ENCODE peak calls at places on chromosomes 12 and 14, in seven cellular contexts. D is CD4-positive, CD25-positive, alpha-beta regulatory T cell; R is NCI-H2081; G is kidney; P is GM12865; Y is ACHN; U is stomach. S is an unnamed sample.

GRCh38 chr12:20489645-20490044 is 121.3 kb downstream of the PDE3A start:
- DNase-seq in D (no peak), R (no peak), G (no peak), P (no peak), Y (no peak), U (no peak), S (no peak)

GRCh38 chr12:20268771-20269170 is 99.6 kb upstream of the PDE3A start:
- DNase-seq in D (no peak), R (no peak), G (no peak), P (no peak), Y (no peak), U (no peak), S (no peak)

GRCh38 chr12:124737040-124737419 is 126.6 kb downstream of the SCARB1 start:
- DNase-seq in D (no peak), R (no peak), G (no peak), P (no peak), Y (no peak), U (no peak), S (peak)

GRCh38 chr12:123267991-123268843 is 3.4 kb downstream of the CDK2AP1 start:
- DNase-seq in D (no peak), R (peak), G (peak), P (no peak), Y (no peak), U (no peak), S (peak)

GRCh38 chr12:57381693-57382220 is 49.1 kb downstream of the R3HDM2 start:
- DNase-seq in D (no peak), R (no peak), G (no peak), P (no peak), Y (peak), U (no peak), S (no peak)

GRCh38 chr12:119446459-119446858 is 111.9 kb downstream of the CCDC60 start:
- DNase-seq in D (no peak), R (no peak), G (no peak), P (no peak), Y (peak), U (no peak), S (no peak)

GRCh38 chr12:26789731-26790644 is 43.0 kb downstream of the ITPR2 start:
- DNase-seq in D (no peak), R (no peak), G (no peak), P (no peak), Y (peak), U (no peak), S (no peak)

GRCh38 chr14:40983604-40984003 is 623.1 kb upstream of the LRFN5 start:
- DNase-seq in D (no peak), R (peak), G (no peak), P (no peak), Y (no peak), U (no peak), S (no peak)

GRCh38 chr14:51545396-51545795 is 106.3 kb upstream of the FRMD6 start:
- DNase-seq in D (no peak), R (no peak), G (no peak), P (no peak), Y (no peak), U (no peak), S (no peak)

GRCh38 chr14:34781242-34781641 is 66.8 kb upstream of the CFL2 start:
- DNase-seq in D (no peak), R (no peak), G (no peak), P (peak), Y (no peak), U (no peak), S (no peak)

GRCh38 chr12:124150176-124150575 is 144.7 kb upstream of the RFLNA start:
- DNase-seq in D (no peak), R (no peak), G (no peak), P (no peak), Y (no peak), U (no peak), S (no peak)

GRCh38 chr14:70962935-70963334 is 55.7 kb downstream of the PCNX1 start:
- DNase-seq in D (no peak), R (no peak), G (no peak), P (peak), Y (no peak), U (no peak), S (no peak)